ENCODE peak calls at places on chromosome 20, in six cellular contexts. G is MM.1S, K is PC-3, Y is HCT116, X is SK-N-SH, I is GM23338. A is an unnamed sample.

GRCh38 chr20:33694666-33695065 is 8.5 kb upstream of the E2F1 start:
- DNase-seq in I (no peak), Y (no peak), X (no peak), G (no peak), K (no peak), A (no peak)

GRCh38 chr20:3818155-3819151 is 1.9 kb upstream of the AP5S1 start:
- DNase-seq in K (peak; percentile 93), Y (peak; percentile 71), I (peak; percentile 89), X (peak; percentile 82), G (peak; percentile 56), A (peak; percentile 81)

GRCh38 chr20:58835231-58835630 is 15.5 kb downstream of the GNAS-AS1 start:
- DNase-seq in K (no peak), Y (no peak), G (no peak), I (no peak), X (no peak), A (no peak)

GRCh38 chr20:54539521-54540046 is 64.2 kb downstream of the DOK5 start:
- DNase-seq in X (no peak), Y (no peak), G (no peak), K (no peak), I (no peak), A (no peak)

GRCh38 chr20:40160151-40160550 is 528.9 kb downstream of the MAFB start:
- DNase-seq in X (peak; percentile 38), Y (peak; percentile 1), G (peak; percentile 56), I (peak; percentile 87), K (peak; percentile 33), A (peak; percentile 68)

GRCh38 chr20:3843490-3843889 is 3.1 kb upstream of the MAVS start:
- DNase-seq in K (peak; percentile 86), G (no peak), Y (peak; percentile 43), I (no peak), X (no peak), A (no peak)

GRCh38 chr20:58111340-58112016 is 117.0 kb downstream of the ANKRD60 start:
- DNase-seq in Y (no peak), X (no peak), I (no peak), G (no peak), K (no peak), A (no peak)

GRCh38 chr20:48824830-48825550 is 2.8 kb downstream of the PREX1 start:
- DNase-seq in X (no peak), G (no peak), I (no peak), Y (no peak), K (no peak), A (peak; percentile 77)

GRCh38 chr20:45059022-45059728 is 41.8 kb downstream of the KCNS1 start:
- DNase-seq in G (peak; percentile 28), K (peak; percentile 64), I (no peak), Y (no peak), X (no peak), A (no peak)

GRCh38 chr20:43917380-43917779 is 2.7 kb downstream of the TOX2 start:
- DNase-seq in G (no peak), I (no peak), X (no peak), K (no peak), Y (no peak), A (peak; percentile 20)

GRCh38 chr20:23634985-23635767 is 2.6 kb downstream of the CST3 start:
- DNase-seq in X (no peak), Y (no peak), I (no peak), K (peak; percentile 32), G (no peak), A (no peak)

GRCh38 chr20:25247100-25247665 is 702 bp upstream of the PYGB start:
- DNase-seq in Y (peak; percentile 37), K (peak; percentile 70), G (peak; percentile 27), X (peak; percentile 68), I (peak; percentile 81), A (peak; percentile 77)

GRCh38 chr20:44776977-44777376 is 31.3 kb downstream of the KCNK15 start:
- DNase-seq in X (no peak), Y (no peak), K (peak; percentile 51), G (peak; percentile 35), I (peak; percentile 78), A (peak; percentile 82)

GRCh38 chr20:25453035-25453810 is 45.8 kb downstream of the GINS1 start:
- DNase-seq in G (no peak), X (peak; percentile 77), I (no peak), K (peak; percentile 97), Y (no peak), A (no peak)

GRCh38 chr20:25865715-25866656 is 169.3 kb upstream of the ZNF337 start:
- DNase-seq in K (peak; percentile 76), X (peak; percentile 83), G (peak; percentile 85), Y (peak; percentile 49), I (peak; percentile 85), A (peak; percentile 90)

GRCh38 chr20:16158976-16159286 is 414.3 kb downstream of the KIF16B start:
- DNase-seq in Y (no peak), G (no peak), X (no peak), K (no peak), I (no peak), A (no peak)

GRCh38 chr20:884983-885952 is 30.9 kb downstream of the ANGPT4 start:
- DNase-seq in Y (no peak), K (peak; percentile 36), X (no peak), G (peak; percentile 18), I (peak; percentile 93), A (peak; percentile 94)

GRCh38 chr20:53492212-53492611 is 101.4 kb downstream of the ZNF217 start:
- DNase-seq in I (no peak), X (no peak), K (peak; percentile 28), Y (no peak), G (no peak), A (no peak)

GRCh38 chr20:8131598-8132014 is 460 bp upstream of the PLCB1 start:
- DNase-seq in K (peak; percentile 21), I (no peak), X (no peak), Y (no peak), G (peak; percentile 61), A (no peak)

GRCh38 chr20:16929756-16930155 is 181.6 kb downstream of the OTOR start:
- DNase-seq in X (no peak), I (no peak), K (peak; percentile 42), G (no peak), Y (no peak), A (no peak)

GRCh38 chr20:18613553-18613952 is 25.7 kb downstream of the DTD1 start:
- DNase-seq in K (peak; percentile 80), X (no peak), G (no peak), Y (no peak), I (no peak), A (no peak)
- TF ChIP-seq EZH2phosphoT487 in K (no peak), X (no peak), G (no peak), Y (no peak), I (no peak), A (no peak)

GRCh38 chr20:35326732-35327073 is 34.5 kb upstream of the FAM83C start:
- DNase-seq in I (no peak), X (no peak), G (no peak), K (no peak), Y (no peak), A (no peak)

GRCh38 chr20:35328095-35328685 is 36.0 kb upstream of the FAM83C start:
- DNase-seq in Y (no peak), X (no peak), G (no peak), I (no peak), K (no peak), A (no peak)

GRCh38 chr20:35328689-35329088 is 36.5 kb upstream of the FAM83C start:
- DNase-seq in X (no peak), I (no peak), Y (no peak), K (no peak), G (no peak), A (no peak)

GRCh38 chr20:35327074-35327976 is 35.1 kb upstream of the FAM83C start:
- DNase-seq in Y (no peak), X (no peak), K (peak; percentile 30), G (no peak), I (no peak), A (no peak)

GRCh38 chr20:35329435-35330139 is 37.4 kb upstream of the FAM83C start:
- DNase-seq in X (peak; percentile 34), Y (no peak), K (peak; percentile 83), I (peak; percentile 87), G (peak; percentile 50), A (peak; percentile 65)
- H3K36me3 ChIP-seq in X (no peaks in the 10 kb centered on the region), Y (no peaks in the 10 kb centered on the region), K (no peaks in the 10 kb centered on the region), I (no peaks in the 10 kb centered on the region), G (no peaks in the 10 kb centered on the region), A (no peaks in the 10 kb centered on the region)

DNA sequence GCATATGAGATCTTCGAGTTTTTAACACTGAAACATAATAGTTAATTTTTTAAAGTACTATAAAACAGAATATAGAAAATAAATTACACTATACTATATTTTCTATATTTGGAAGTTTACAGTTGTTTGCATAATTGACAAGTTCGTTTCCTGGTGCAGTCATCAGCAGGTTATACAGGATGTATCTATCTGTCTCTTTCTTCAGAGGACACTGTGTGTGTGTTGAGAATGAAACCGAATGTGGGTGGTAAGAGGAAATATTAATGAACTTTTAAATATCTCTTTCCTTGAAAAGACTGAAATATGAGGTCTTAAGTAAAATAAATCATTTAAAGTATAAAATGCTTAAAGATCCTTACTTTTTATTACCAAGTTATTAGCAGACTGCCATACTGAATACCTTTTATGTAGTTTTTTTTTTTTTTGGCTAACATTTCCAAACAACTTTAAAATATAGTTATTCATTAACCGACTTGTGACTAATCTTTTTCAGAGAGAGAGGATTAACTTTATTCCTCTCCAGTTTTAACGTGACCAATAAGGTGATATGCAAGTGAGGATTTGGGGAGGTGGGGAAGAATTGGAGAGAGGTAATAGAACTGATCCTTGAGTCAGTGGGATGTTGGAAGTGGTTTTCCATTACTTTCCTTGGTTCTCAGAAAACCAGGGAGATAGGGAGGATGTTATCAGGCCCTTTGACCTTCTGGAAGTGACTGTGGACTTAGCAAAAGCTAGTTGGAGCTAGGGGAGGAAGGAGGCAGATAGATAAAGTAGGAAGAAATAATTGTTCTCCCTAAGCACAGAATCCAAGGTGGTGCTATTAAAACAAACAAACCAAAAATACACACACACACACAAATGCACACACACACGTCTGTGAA is 380.0 kb upstream of the FLRT3 start:
- DNase-seq in X (no peak), K (no peak), Y (no peak), G (peak; percentile 50), I (no peak), A (no peak)
- TF ChIP-seq EZH2phosphoT487 in X (no peak), K (no peak), Y (no peak), G (no peak), I (no peak), A (no peak)

DNA sequence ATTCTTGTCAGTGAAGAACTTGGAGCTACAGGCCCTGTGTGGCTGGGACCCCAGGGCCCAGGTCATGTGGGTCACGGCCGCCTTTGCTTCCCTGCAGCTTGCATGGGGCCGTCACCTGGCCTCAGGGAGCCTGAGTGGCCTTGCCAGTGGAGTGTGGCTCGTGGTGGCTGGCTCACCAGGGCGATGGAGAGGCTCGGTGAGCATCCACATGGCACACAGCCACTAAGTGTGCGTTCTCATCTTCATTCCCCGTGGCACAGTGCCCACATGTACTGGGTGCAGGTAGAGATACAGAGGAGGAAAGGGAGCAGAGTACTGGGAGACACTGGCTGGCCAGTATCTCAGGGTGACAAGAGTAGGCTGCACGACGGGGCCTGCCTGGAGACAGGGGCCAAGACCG is 21.5 kb downstream of the MANBAL start:
- DNase-seq in G (no peak), X (no peak), I (no peak), Y (no peak), K (no peak), A (no peak)
- H3K36me3 ChIP-seq in G (no peaks in the 10 kb centered on the region), X (peaks cover 8% of the 10 kb centered on the region), I (no peaks in the 10 kb centered on the region), Y (peaks cover 6% of the 10 kb centered on the region), K (peaks cover 8% of the 10 kb centered on the region), A (no peaks in the 10 kb centered on the region)

GRCh38 chr20:6008254-6008653 is 45.6 kb downstream of the LRRN4 start:
- DNase-seq in G (no peak), Y (no peak), X (no peak), K (peak; percentile 92), I (no peak), A (peak; percentile 16)
- TF ChIP-seq EZH2phosphoT487 in G (no peak), Y (no peak), X (no peak), K (no peak), I (no peak), A (no peak)

A was measured in neural progenitor cell.